ENCODE peak calls at places on chromosomes 7 and 10, in four cellular contexts. Y is esophagus squamous epithelium, D is aorta, L is right lobe of liver. K is an unnamed sample. For H3K4me1 and H3K9me3, the result is how much of the 10 kb centered on the place peaks cover.

GRCh38 chr10:124632064-124632531 is 112.1 kb downstream of the FAM53B start:
- DNase-seq in Y (no peak), L (peak), D (no peak), K (peak)

GRCh38 chr7:78099715-78100477 is 301.3 kb downstream of the PHTF2 start:
- DNase-seq in D (no peak), L (no peak), Y (no peak), K (no peak)

GRCh38 chr10:50281967-50282522 is 30.7 kb upstream of the ASAH2 start:
- DNase-seq in Y (no peak), L (no peak), D (no peak), K (no peak)

GRCh38 chr10:132360766-132361447 is 28.9 kb downstream of the LRRC27 start:
- DNase-seq in D (peak), L (peak), Y (no peak), K (peak)

GRCh38 chr7:46511442-46512215 is 590.6 kb upstream of the IGFBP3 start:
- DNase-seq in Y (no peak), L (no peak), D (no peak), K (no peak)

GRCh38 chr7:137895301-137896201 is 48.8 kb upstream of the DGKI start:
- DNase-seq in D (no peak), L (no peak), Y (no peak), K (no peak)

GRCh38 chr7:121097577-121097976 is 109.1 kb downstream of the CPED1 start:
- DNase-seq in D (no peak), Y (no peak), L (no peak), K (no peak)

GRCh38 chr10:19704544-19704943 is 111.7 kb upstream of the PLXDC2 start:
- DNase-seq in Y (no peak), D (no peak), L (no peak), K (no peak)

GRCh38 chr10:91742189-91742588 is 56.0 kb upstream of the TNKS2 start:
- DNase-seq in L (no peak), Y (no peak), D (no peak), K (no peak)

GRCh38 chr10:78162867-78163266 is 129.2 kb downstream of the RPS24 start:
- DNase-seq in L (no peak), D (no peak), Y (no peak), K (no peak)

GRCh38 chr10:7411671-7412481 is 1.0 kb upstream of the SFMBT2 start:
- DNase-seq in L (no peak), D (peak), Y (no peak), K (peak)

GRCh38 chr7:34734786-34735185 is 76.8 kb downstream of the NPSR1 start:
- DNase-seq in D (no peak), Y (no peak), L (no peak), K (no peak)

GRCh38 chr10:20624642-20625041 is 272.5 kb downstream of the NEBL start:
- DNase-seq in D (peak), L (no peak), Y (no peak), K (no peak)

GRCh38 chr10:109988231-109988630 is 19.6 kb upstream of the ADD3 start:
- DNase-seq in L (no peak), Y (no peak), D (no peak), K (no peak)

GRCh38 chr10:12876266-12876665 is 125.2 kb downstream of the CCDC3 start:
- DNase-seq in D (no peak), L (no peak), Y (no peak), K (no peak)

GRCh38 chr7:103446046-103446520 is at the start of gene SLC26A5:
- DNase-seq in L (no peak), D (no peak), Y (no peak), K (peak)

GRCh38 chr10:97764519-97764931 is 7.3 kb downstream of the SFRP5 start:
- DNase-seq in D (no peak), Y (no peak), L (no peak), K (no peak)

GRCh38 chr7:139265673-139266072 is 34.6 kb downstream of the UBN2 start:
- DNase-seq in D (no peak), Y (no peak), L (no peak), K (no peak)

GRCh38 chr7:121395494-121395960 is 581 bp downstream of the FAM3C start:
- DNase-seq in D (no peak), L (peak), Y (no peak), K (no peak)

GRCh38 chr7:105641236-105641810 is 60.0 kb upstream of the EFCAB10 start:
- DNase-seq in L (no peak), Y (no peak), D (no peak), K (peak)

GRCh38 chr10:75433216-75433615 is 1.8 kb downstream of the LRMDA start:
- DNase-seq in L (no peak), D (no peak), Y (no peak), K (no peak)

GRCh38 chr7:3027455-3027854 is 16.2 kb downstream of the CARD11 start:
- DNase-seq in L (no peak), Y (no peak), D (no peak), K (no peak)

GRCh38 chr7:77415822-77416620 is at the start of gene GSAP:
- DNase-seq in L (peak), D (peak), Y (no peak), K (peak)

GRCh38 chr7:131898418-131898817 is 342.0 kb upstream of the PODXL start:
- DNase-seq in Y (no peak), D (no peak), L (no peak), K (no peak)

GRCh38 chr10:707861-708260 is 18.4 kb upstream of the DIP2C start:
- DNase-seq in D (no peak), L (no peak), Y (no peak), K (no peak)

GRCh38 chr10:126455766-126456425 is 67.6 kb upstream of the ADAM12 start:
- DNase-seq in L (no peak), D (no peak), Y (no peak), K (no peak)

GRCh38 chr10:23081156-23081833 is 14.1 kb upstream of the MSRB2 start:
- DNase-seq in Y (no peak), D (no peak), L (no peak), K (no peak)

GRCh38 chr7:22190736-22191135 is 166.2 kb downstream of the RAPGEF5 start:
- DNase-seq in Y (no peak), L (no peak), D (no peak), K (no peak)

DNA sequence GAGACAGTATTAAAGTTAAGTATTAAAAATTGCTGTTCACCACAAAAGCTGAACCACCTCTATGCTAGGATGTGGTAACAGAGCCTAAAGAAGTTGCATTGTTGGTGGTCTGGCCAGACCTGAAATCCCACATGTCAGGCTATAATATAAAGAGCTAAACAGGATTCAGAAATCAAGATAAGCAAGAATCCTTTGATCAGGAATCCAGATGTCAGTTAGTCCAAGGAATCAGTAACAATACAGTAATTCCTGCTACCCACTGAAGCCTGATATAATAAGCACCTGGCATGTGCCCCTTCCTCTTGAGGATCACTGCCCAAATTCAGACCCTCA is 48.9 kb downstream of the ZNF277 start:
- DNase-seq in Y (no peak), L (no peak), D (no peak), K (no peak)
- H3K4me1 ChIP-seq in Y (under half), L (under half), D (under half), K (under half)

GRCh38 chr10:128324468-128324867 is 198.2 kb upstream of the MKI67 start:
- DNase-seq in D (no peak), Y (no peak), L (no peak), K (no peak)
- H3K9me3 ChIP-seq in D (under half), Y (under half), L (under half), K (under half)

DNA sequence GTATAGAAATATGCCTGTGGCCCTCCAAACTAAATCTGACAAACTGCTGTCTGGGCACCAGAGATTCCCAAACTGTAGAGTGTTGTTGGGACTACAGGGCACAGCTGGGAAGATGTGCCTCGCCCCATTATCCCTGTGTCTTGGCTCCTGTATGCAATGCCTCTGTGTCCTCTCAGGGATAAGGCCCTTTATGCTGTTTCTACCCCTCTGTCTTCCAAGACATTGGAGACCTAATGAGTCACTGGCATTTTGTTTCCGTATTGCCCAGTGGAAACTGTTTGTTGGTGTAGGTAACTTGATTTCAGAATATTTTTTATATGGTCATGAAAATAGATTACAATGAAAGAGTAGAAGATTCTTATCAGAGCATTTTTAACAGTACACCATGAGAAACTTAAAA is 183.2 kb downstream of the GLI3 start:
- DNase-seq in D (no peak), L (no peak), Y (no peak), K (no peak)
- H3K27ac ChIP-seq in D (no peak), L (no peak), Y (no peak), K (no peak)

GRCh38 chr10:96577037-96577436 is 9.8 kb downstream of the TM9SF3 start:
- DNase-seq in Y (no peak), D (no peak), L (no peak), K (no peak)

GRCh38 chr10:96578022-96578421 is 8.8 kb downstream of the TM9SF3 start:
- DNase-seq in D (no peak), Y (no peak), L (no peak), K (no peak)

GRCh38 chr10:96576277-96576980 is 10.4 kb downstream of the TM9SF3 start:
- DNase-seq in D (no peak), Y (no peak), L (no peak), K (no peak)

GRCh38 chr10:96579133-96579532 is 7.7 kb downstream of the TM9SF3 start:
- DNase-seq in Y (no peak), L (no peak), D (no peak), K (no peak)

GRCh38 chr10:96578633-96579032 is 8.2 kb downstream of the TM9SF3 start:
- DNase-seq in Y (no peak), D (no peak), L (no peak), K (no peak)
- H3K4me1 ChIP-seq in Y (under half), D (under half), L (under half), K (under half)

GRCh38 chr7:141577043-141577839 is 26.0 kb downstream of the AGK start:
- DNase-seq in Y (no peak), D (no peak), L (no peak), K (no peak)
- H3K9me3 ChIP-seq in Y (under half), D (under half), L (under half), K (under half)

DNA sequence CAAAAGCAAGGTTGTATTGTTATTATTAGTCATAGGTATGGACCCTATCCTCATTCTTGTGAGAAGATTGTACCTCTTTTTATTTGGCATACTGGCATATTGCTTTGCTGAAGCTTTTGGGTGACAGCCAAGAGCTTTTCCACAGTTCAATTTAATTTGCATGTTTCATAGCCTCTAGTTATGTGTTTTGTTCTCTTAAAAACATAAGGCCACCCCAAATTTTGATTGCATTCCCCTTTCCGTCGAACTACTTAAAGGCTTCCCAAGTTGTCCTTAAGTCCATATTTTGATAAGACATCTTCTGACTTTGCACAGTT is 1.6 kb downstream of the MCU start:
- DNase-seq in D (no peak), L (no peak), Y (no peak), K (no peak)
- H3K27ac ChIP-seq in D (no peak), L (no peak), Y (peak), K (no peak)

DNA sequence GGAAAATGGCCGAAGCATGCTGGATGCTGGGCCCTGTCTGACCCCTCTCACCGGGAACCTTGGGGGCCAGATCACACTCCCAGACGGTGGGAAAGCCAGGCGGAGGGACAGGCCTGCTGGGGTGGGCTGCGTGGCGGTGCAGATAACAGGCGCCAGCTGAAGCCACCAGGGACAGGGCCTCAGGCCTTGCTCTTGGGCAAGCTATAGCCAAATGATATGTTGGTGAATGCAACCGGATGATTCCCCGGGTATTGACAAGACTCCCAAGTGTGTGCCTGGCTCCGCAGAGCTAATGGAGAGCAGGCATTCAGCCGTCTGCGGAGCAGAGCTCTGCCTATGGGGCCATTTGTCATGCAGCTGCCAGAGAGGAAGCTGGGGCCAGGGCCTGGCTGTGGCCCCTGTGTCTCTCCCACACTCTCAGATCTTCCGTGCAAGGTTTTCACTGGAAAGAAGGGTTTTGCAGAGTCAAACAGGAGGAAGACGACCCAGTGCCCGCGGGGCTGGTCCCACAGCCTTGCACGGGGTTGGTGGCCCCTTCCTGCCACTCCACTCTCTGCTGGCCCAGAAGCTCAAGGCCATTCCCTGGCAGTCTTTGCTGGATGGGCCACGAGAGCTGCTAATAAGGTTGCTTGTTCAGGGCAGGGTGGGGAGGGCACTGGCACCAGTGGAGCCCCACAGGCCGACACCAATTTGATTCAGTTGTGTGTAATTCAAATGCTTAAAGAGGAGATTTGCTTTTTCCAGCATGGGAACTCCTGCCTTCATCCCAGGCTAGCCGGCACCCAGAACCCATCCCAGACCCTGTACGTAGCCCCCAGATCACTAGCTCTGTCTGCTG is 91.9 kb downstream of the PRKAG2 start:
- DNase-seq in L (peak), Y (no peak), D (peak), K (no peak)
- H3K4me1 ChIP-seq in L (under half), Y (under half), D (under half), K (under half)

GRCh38 chr7:134894928-134895327 is 91.4 kb upstream of the AGBL3 start:
- DNase-seq in D (no peak), Y (no peak), L (no peak), K (no peak)
- H3K9me3 ChIP-seq in D (under half), Y (under half), L (under half), K (under half)

GRCh38 chr7:52723606-52724005 is 311.8 kb upstream of the POM121L12 start:
- DNase-seq in L (no peak), Y (no peak), D (no peak), K (no peak)

GRCh38 chr7:52726986-52727385 is 308.4 kb upstream of the POM121L12 start:
- DNase-seq in D (no peak), L (no peak), Y (no peak), K (no peak)

GRCh38 chr7:52720856-52721255 is 314.6 kb upstream of the POM121L12 start:
- DNase-seq in L (no peak), Y (no peak), D (no peak), K (no peak)

GRCh38 chr7:52726493-52726892 is 308.9 kb upstream of the POM121L12 start:
- DNase-seq in D (no peak), Y (no peak), L (no peak), K (no peak)
- H3K27ac ChIP-seq in D (no peak), Y (no peak), L (no peak), K (no peak)

K was measured in upper lobe of right lung.